ENCODE peak calls at places on chromosomes 1 and 21, in nine cellular contexts. One of them, this sample, is unnamed.

GRCh38 chr1:242454262-242455051 is 70.0 kb downstream of the PLD5 start:
- DNase-seq in heart right ventricle: no peak
- DNase-seq in H1: no peak
- DNase-seq in CD4-positive, alpha-beta T cell: no peak
- DNase-seq in brain microvascular endothelial cell: peak; percentile 6
- DNase-seq in keratinocyte: no peak
- DNase-seq in SJSA1: no peak
- DNase-seq in CD4-positive, CD25-positive, alpha-beta regulatory T cell: no peak
- DNase-seq in aorta: no peak
- DNase-seq in this sample: no peak

GRCh38 chr1:3702990-3703728 is 49.1 kb upstream of the CCDC27 start:
- DNase-seq in heart right ventricle: no peak
- DNase-seq in H1: no peak
- DNase-seq in CD4-positive, alpha-beta T cell: no peak
- DNase-seq in brain microvascular endothelial cell: peak; percentile 12
- DNase-seq in keratinocyte: peak; percentile 52
- DNase-seq in SJSA1: no peak
- DNase-seq in CD4-positive, CD25-positive, alpha-beta regulatory T cell: no peak
- DNase-seq in aorta: no peak
- DNase-seq in this sample: no peak

GRCh38 chr1:1760715-1761114 is 17.6 kb downstream of the NADK start:
- DNase-seq in heart right ventricle: no peak
- DNase-seq in H1: no peak
- DNase-seq in CD4-positive, alpha-beta T cell: no peak
- DNase-seq in brain microvascular endothelial cell: no peak
- DNase-seq in keratinocyte: no peak
- DNase-seq in SJSA1: no peak
- DNase-seq in CD4-positive, CD25-positive, alpha-beta regulatory T cell: no peak
- DNase-seq in aorta: no peak
- DNase-seq in this sample: no peak

GRCh38 chr1:206905295-206906164 is 8.3 kb downstream of the IL24 start:
- DNase-seq in heart right ventricle: no peak
- DNase-seq in H1: no peak
- DNase-seq in CD4-positive, alpha-beta T cell: no peak
- DNase-seq in brain microvascular endothelial cell: peak; percentile 88
- DNase-seq in keratinocyte: peak; percentile 97
- DNase-seq in SJSA1: peak; percentile 95
- DNase-seq in CD4-positive, CD25-positive, alpha-beta regulatory T cell: no peak
- DNase-seq in aorta: no peak
- DNase-seq in this sample: no peak

GRCh38 chr1:114330451-114330983 is 176.8 kb upstream of the SYT6 start:
- DNase-seq in heart right ventricle: no peak
- DNase-seq in H1: no peak
- DNase-seq in CD4-positive, alpha-beta T cell: peak; percentile 24
- DNase-seq in brain microvascular endothelial cell: no peak
- DNase-seq in keratinocyte: no peak
- DNase-seq in SJSA1: no peak
- DNase-seq in CD4-positive, CD25-positive, alpha-beta regulatory T cell: peak; percentile 19
- DNase-seq in aorta: no peak
- DNase-seq in this sample: no peak

GRCh38 chr1:110875216-110875731 is 2.3 kb downstream of the CD53 start:
- DNase-seq in heart right ventricle: no peak
- DNase-seq in H1: no peak
- DNase-seq in CD4-positive, alpha-beta T cell: peak; percentile 23
- DNase-seq in brain microvascular endothelial cell: no peak
- DNase-seq in keratinocyte: no peak
- DNase-seq in SJSA1: no peak
- DNase-seq in CD4-positive, CD25-positive, alpha-beta regulatory T cell: peak; percentile 68
- DNase-seq in aorta: no peak
- DNase-seq in this sample: no peak

GRCh38 chr21:32423320-32423719 is 10.8 kb downstream of the EVA1C start:
- DNase-seq in heart right ventricle: no peak
- DNase-seq in H1: no peak
- DNase-seq in CD4-positive, alpha-beta T cell: no peak
- DNase-seq in brain microvascular endothelial cell: peak; percentile 84
- DNase-seq in keratinocyte: peak; percentile 58
- DNase-seq in SJSA1: no peak
- DNase-seq in CD4-positive, CD25-positive, alpha-beta regulatory T cell: no peak
- DNase-seq in aorta: no peak
- DNase-seq in this sample: no peak

GRCh38 chr1:205709640-205710039 is 29.3 kb upstream of the SLC45A3 start:
- DNase-seq in heart right ventricle: no peak
- DNase-seq in H1: no peak
- DNase-seq in CD4-positive, alpha-beta T cell: no peak
- DNase-seq in brain microvascular endothelial cell: no peak
- DNase-seq in keratinocyte: no peak
- DNase-seq in SJSA1: no peak
- DNase-seq in CD4-positive, CD25-positive, alpha-beta regulatory T cell: no peak
- DNase-seq in aorta: no peak
- DNase-seq in this sample: no peak

GRCh38 chr1:101293461-101294045 is 56.7 kb downstream of the S1PR1 start:
- DNase-seq in heart right ventricle: no peak
- DNase-seq in H1: no peak
- DNase-seq in CD4-positive, alpha-beta T cell: peak; percentile 23
- DNase-seq in brain microvascular endothelial cell: peak; percentile 64
- DNase-seq in keratinocyte: no peak
- DNase-seq in SJSA1: peak; percentile 3
- DNase-seq in CD4-positive, CD25-positive, alpha-beta regulatory T cell: no peak
- DNase-seq in aorta: no peak
- DNase-seq in this sample: no peak

GRCh38 chr1:73065585-73065984 is 783.2 kb upstream of the NEGR1 start:
- DNase-seq in heart right ventricle: no peak
- DNase-seq in H1: no peak
- DNase-seq in CD4-positive, alpha-beta T cell: no peak
- DNase-seq in brain microvascular endothelial cell: no peak
- DNase-seq in keratinocyte: no peak
- DNase-seq in SJSA1: no peak
- DNase-seq in CD4-positive, CD25-positive, alpha-beta regulatory T cell: no peak
- DNase-seq in aorta: no peak
- DNase-seq in this sample: no peak
- H3K27ac ChIP-seq in heart right ventricle: no peak overlapping the region
- H3K27ac ChIP-seq in H1: no peak overlapping the region
- H3K27ac ChIP-seq in CD4-positive, alpha-beta T cell: no peak overlapping the region
- H3K27ac ChIP-seq in brain microvascular endothelial cell: no peak overlapping the region
- H3K27ac ChIP-seq in keratinocyte: no peak overlapping the region
- H3K27ac ChIP-seq in SJSA1: no peak overlapping the region
- H3K27ac ChIP-seq in CD4-positive, CD25-positive, alpha-beta regulatory T cell: no peak overlapping the region
- H3K27ac ChIP-seq in aorta: no peak overlapping the region
- H3K27ac ChIP-seq in this sample: no peak overlapping the region

GRCh38 chr1:118101445-118101844 is 83.6 kb downstream of the SPAG17 start:
- DNase-seq in heart right ventricle: no peak
- DNase-seq in H1: no peak
- DNase-seq in CD4-positive, alpha-beta T cell: no peak
- DNase-seq in brain microvascular endothelial cell: no peak
- DNase-seq in keratinocyte: no peak
- DNase-seq in SJSA1: peak; percentile 93
- DNase-seq in CD4-positive, CD25-positive, alpha-beta regulatory T cell: no peak
- DNase-seq in aorta: no peak
- DNase-seq in this sample: no peak
- H3K27ac ChIP-seq in heart right ventricle: no peak overlapping the region
- H3K27ac ChIP-seq in H1: no peak overlapping the region
- H3K27ac ChIP-seq in CD4-positive, alpha-beta T cell: no peak overlapping the region
- H3K27ac ChIP-seq in brain microvascular endothelial cell: no peak overlapping the region
- H3K27ac ChIP-seq in keratinocyte: no peak overlapping the region
- H3K27ac ChIP-seq in SJSA1: peak overlapping the region; percentile 75
- H3K27ac ChIP-seq in CD4-positive, CD25-positive, alpha-beta regulatory T cell: no peak overlapping the region
- H3K27ac ChIP-seq in aorta: no peak overlapping the region
- H3K27ac ChIP-seq in this sample: no peak overlapping the region

GRCh38 chr1:168676861-168677260 is 52.1 kb downstream of the DPT start:
- DNase-seq in heart right ventricle: no peak
- DNase-seq in H1: no peak
- DNase-seq in CD4-positive, alpha-beta T cell: no peak
- DNase-seq in brain microvascular endothelial cell: no peak
- DNase-seq in keratinocyte: no peak
- DNase-seq in SJSA1: no peak
- DNase-seq in CD4-positive, CD25-positive, alpha-beta regulatory T cell: no peak
- DNase-seq in aorta: no peak
- DNase-seq in this sample: no peak
- H3K27ac ChIP-seq in heart right ventricle: no peak overlapping the region
- H3K27ac ChIP-seq in H1: no peak overlapping the region
- H3K27ac ChIP-seq in CD4-positive, alpha-beta T cell: no peak overlapping the region
- H3K27ac ChIP-seq in brain microvascular endothelial cell: no peak overlapping the region
- H3K27ac ChIP-seq in keratinocyte: no peak overlapping the region
- H3K27ac ChIP-seq in SJSA1: no peak overlapping the region
- H3K27ac ChIP-seq in CD4-positive, CD25-positive, alpha-beta regulatory T cell: no peak overlapping the region
- H3K27ac ChIP-seq in aorta: no peak overlapping the region
- H3K27ac ChIP-seq in this sample: no peak overlapping the region

GRCh38 chr1:75672108-75672507 is 52.4 kb upstream of the ACADM start:
- DNase-seq in heart right ventricle: no peak
- DNase-seq in H1: no peak
- DNase-seq in CD4-positive, alpha-beta T cell: no peak
- DNase-seq in brain microvascular endothelial cell: no peak
- DNase-seq in keratinocyte: no peak
- DNase-seq in SJSA1: no peak
- DNase-seq in CD4-positive, CD25-positive, alpha-beta regulatory T cell: no peak
- DNase-seq in aorta: no peak
- DNase-seq in this sample: no peak

GRCh38 chr1:75673885-75674284 is 50.6 kb upstream of the ACADM start:
- DNase-seq in heart right ventricle: no peak
- DNase-seq in H1: no peak
- DNase-seq in CD4-positive, alpha-beta T cell: no peak
- DNase-seq in brain microvascular endothelial cell: no peak
- DNase-seq in keratinocyte: no peak
- DNase-seq in SJSA1: no peak
- DNase-seq in CD4-positive, CD25-positive, alpha-beta regulatory T cell: no peak
- DNase-seq in aorta: no peak
- DNase-seq in this sample: no peak

GRCh38 chr1:75672528-75673393 is 51.7 kb upstream of the ACADM start:
- DNase-seq in heart right ventricle: no peak
- DNase-seq in H1: no peak
- DNase-seq in CD4-positive, alpha-beta T cell: no peak
- DNase-seq in brain microvascular endothelial cell: peak; percentile 80
- DNase-seq in keratinocyte: peak; percentile 71
- DNase-seq in SJSA1: peak; percentile 55
- DNase-seq in CD4-positive, CD25-positive, alpha-beta regulatory T cell: no peak
- DNase-seq in aorta: no peak
- DNase-seq in this sample: no peak

GRCh38 chr1:75673399-75673798 is 51.1 kb upstream of the ACADM start:
- DNase-seq in heart right ventricle: no peak
- DNase-seq in H1: no peak
- DNase-seq in CD4-positive, alpha-beta T cell: no peak
- DNase-seq in brain microvascular endothelial cell: no peak
- DNase-seq in keratinocyte: no peak
- DNase-seq in SJSA1: no peak
- DNase-seq in CD4-positive, CD25-positive, alpha-beta regulatory T cell: no peak
- DNase-seq in aorta: no peak
- DNase-seq in this sample: no peak

GRCh38 chr1:75677443-75677842 is 47.1 kb upstream of the ACADM start:
- DNase-seq in heart right ventricle: no peak
- DNase-seq in H1: no peak
- DNase-seq in CD4-positive, alpha-beta T cell: no peak
- DNase-seq in brain microvascular endothelial cell: no peak
- DNase-seq in keratinocyte: no peak
- DNase-seq in SJSA1: no peak
- DNase-seq in CD4-positive, CD25-positive, alpha-beta regulatory T cell: no peak
- DNase-seq in aorta: no peak
- DNase-seq in this sample: no peak
- H3K27ac ChIP-seq in heart right ventricle: no peak overlapping the region
- H3K27ac ChIP-seq in H1: no peak overlapping the region
- H3K27ac ChIP-seq in CD4-positive, alpha-beta T cell: no peak overlapping the region
- H3K27ac ChIP-seq in brain microvascular endothelial cell: no peak overlapping the region
- H3K27ac ChIP-seq in keratinocyte: no peak overlapping the region
- H3K27ac ChIP-seq in SJSA1: no peak overlapping the region
- H3K27ac ChIP-seq in CD4-positive, CD25-positive, alpha-beta regulatory T cell: no peak overlapping the region
- H3K27ac ChIP-seq in aorta: no peak overlapping the region
- H3K27ac ChIP-seq in this sample: no peak overlapping the region

DNA sequence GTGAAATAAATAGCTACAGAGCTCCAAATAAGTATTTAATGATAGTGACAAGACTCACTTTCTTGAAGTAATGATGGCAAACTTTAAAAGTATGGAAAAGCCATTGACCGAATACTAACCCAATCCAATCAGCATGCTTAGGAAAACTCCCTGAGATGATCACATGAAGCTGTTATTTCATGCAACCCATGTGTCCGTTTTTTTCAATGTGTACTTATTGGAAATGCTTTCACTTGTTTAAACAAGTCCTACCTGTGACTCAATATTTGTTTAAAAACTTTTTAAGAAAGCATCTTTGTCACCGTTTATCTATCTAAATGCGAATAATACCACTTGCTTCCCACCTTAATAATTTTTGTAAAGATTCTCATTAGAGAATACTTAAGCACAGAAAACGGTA is 185.8 kb downstream of the NRIP1 start:
- DNase-seq in heart right ventricle: no peak
- DNase-seq in H1: no peak
- DNase-seq in CD4-positive, alpha-beta T cell: no peak
- DNase-seq in brain microvascular endothelial cell: no peak
- DNase-seq in keratinocyte: no peak
- DNase-seq in SJSA1: no peak
- DNase-seq in CD4-positive, CD25-positive, alpha-beta regulatory T cell: no peak
- DNase-seq in aorta: no peak
- DNase-seq in this sample: no peak
- H3K27ac ChIP-seq in heart right ventricle: no peak overlapping the region
- H3K27ac ChIP-seq in H1: no peak overlapping the region
- H3K27ac ChIP-seq in CD4-positive, alpha-beta T cell: no peak overlapping the region
- H3K27ac ChIP-seq in brain microvascular endothelial cell: peak overlapping the region; percentile 66
- H3K27ac ChIP-seq in keratinocyte: peak overlapping the region; percentile 33
- H3K27ac ChIP-seq in SJSA1: no peak overlapping the region
- H3K27ac ChIP-seq in CD4-positive, CD25-positive, alpha-beta regulatory T cell: no peak overlapping the region
- H3K27ac ChIP-seq in aorta: no peak overlapping the region
- H3K27ac ChIP-seq in this sample: no peak overlapping the region

GRCh38 chr1:65691152-65691900 is 101.4 kb upstream of the PDE4B start:
- DNase-seq in heart right ventricle: no peak
- DNase-seq in H1: no peak
- DNase-seq in CD4-positive, alpha-beta T cell: no peak
- DNase-seq in brain microvascular endothelial cell: no peak
- DNase-seq in keratinocyte: no peak
- DNase-seq in SJSA1: no peak
- DNase-seq in CD4-positive, CD25-positive, alpha-beta regulatory T cell: no peak
- DNase-seq in aorta: no peak
- DNase-seq in this sample: no peak
- H3K27ac ChIP-seq in heart right ventricle: peak overlapping the region; percentile 41
- H3K27ac ChIP-seq in H1: no peak overlapping the region
- H3K27ac ChIP-seq in CD4-positive, alpha-beta T cell: no peak overlapping the region
- H3K27ac ChIP-seq in brain microvascular endothelial cell: no peak overlapping the region
- H3K27ac ChIP-seq in keratinocyte: no peak overlapping the region
- H3K27ac ChIP-seq in SJSA1: no peak overlapping the region
- H3K27ac ChIP-seq in CD4-positive, CD25-positive, alpha-beta regulatory T cell: no peak overlapping the region
- H3K27ac ChIP-seq in aorta: no peak overlapping the region
- H3K27ac ChIP-seq in this sample: no peak overlapping the region

DNA sequence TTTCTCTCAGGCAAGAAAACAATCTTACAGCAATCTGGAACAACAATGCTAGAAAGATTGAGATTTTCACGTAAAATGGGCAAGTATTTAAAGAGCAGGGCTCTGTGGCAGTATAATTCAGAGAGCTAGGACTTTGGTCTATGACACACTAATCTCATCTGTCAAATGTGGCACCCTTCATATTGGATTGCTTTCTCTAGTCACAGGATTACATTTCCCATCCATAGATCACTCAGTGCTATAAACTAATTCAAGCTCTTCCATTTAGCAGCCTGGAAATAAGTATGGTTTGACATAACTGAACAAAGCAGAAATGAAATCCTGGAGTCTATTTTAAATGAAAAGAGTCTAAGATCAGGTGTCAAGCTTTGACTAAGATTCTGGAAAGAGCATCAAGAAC is 263.1 kb upstream of the TMPRSS15 start:
- DNase-seq in heart right ventricle: no peak
- DNase-seq in H1: no peak
- DNase-seq in CD4-positive, alpha-beta T cell: no peak
- DNase-seq in brain microvascular endothelial cell: no peak
- DNase-seq in keratinocyte: no peak
- DNase-seq in SJSA1: no peak
- DNase-seq in CD4-positive, CD25-positive, alpha-beta regulatory T cell: no peak
- DNase-seq in aorta: no peak
- DNase-seq in this sample: no peak
- H3K27ac ChIP-seq in heart right ventricle: no peak overlapping the region
- H3K27ac ChIP-seq in H1: no peak overlapping the region
- H3K27ac ChIP-seq in CD4-positive, alpha-beta T cell: no peak overlapping the region
- H3K27ac ChIP-seq in brain microvascular endothelial cell: no peak overlapping the region
- H3K27ac ChIP-seq in keratinocyte: no peak overlapping the region
- H3K27ac ChIP-seq in SJSA1: no peak overlapping the region
- H3K27ac ChIP-seq in CD4-positive, CD25-positive, alpha-beta regulatory T cell: no peak overlapping the region
- H3K27ac ChIP-seq in aorta: no peak overlapping the region
- H3K27ac ChIP-seq in this sample: no peak overlapping the region